ENCODE peak calls at places on chromosome 20, in nine cellular contexts. One of them, this sample, is unnamed.

GRCh38 chr20:37902504-37903313 is at the start of gene VSTM2L:
- DNase-seq in HEK293T: peak
- DNase-seq in caudate nucleus: peak
- DNase-seq in GM12878: no peak
- DNase-seq in HS-5: no peak
- DNase-seq in left colon: peak
- DNase-seq in bronchial epithelial cell: peak
- DNase-seq in heart left ventricle: no peak
- DNase-seq in GM06990: peak
- DNase-seq in this sample: no peak

GRCh38 chr20:64160536-64161495 is 3.4 kb upstream of the MYT1 start:
- DNase-seq in HEK293T: no peak
- DNase-seq in caudate nucleus: no peak
- DNase-seq in GM12878: no peak
- DNase-seq in HS-5: no peak
- DNase-seq in left colon: no peak
- DNase-seq in bronchial epithelial cell: no peak
- DNase-seq in heart left ventricle: no peak
- DNase-seq in GM06990: no peak
- DNase-seq in this sample: no peak

GRCh38 chr20:37903317-37904007 is 535 bp downstream of the VSTM2L start:
- DNase-seq in HEK293T: peak
- DNase-seq in caudate nucleus: no peak
- DNase-seq in GM12878: no peak
- DNase-seq in HS-5: no peak
- DNase-seq in left colon: no peak
- DNase-seq in bronchial epithelial cell: no peak
- DNase-seq in heart left ventricle: no peak
- DNase-seq in GM06990: no peak
- DNase-seq in this sample: no peak

GRCh38 chr20:59006167-59006863 is 739 bp downstream of the CTSZ start:
- DNase-seq in HEK293T: no peak
- DNase-seq in caudate nucleus: no peak
- DNase-seq in GM12878: no peak
- DNase-seq in HS-5: no peak
- DNase-seq in left colon: peak
- DNase-seq in bronchial epithelial cell: no peak
- DNase-seq in heart left ventricle: no peak
- DNase-seq in GM06990: peak
- DNase-seq in this sample: no peak

GRCh38 chr20:10647471-10647870 is 26.3 kb downstream of the JAG1 start:
- DNase-seq in HEK293T: peak
- DNase-seq in caudate nucleus: no peak
- DNase-seq in GM12878: no peak
- DNase-seq in HS-5: no peak
- DNase-seq in left colon: no peak
- DNase-seq in bronchial epithelial cell: no peak
- DNase-seq in heart left ventricle: no peak
- DNase-seq in GM06990: no peak
- DNase-seq in this sample: peak

GRCh38 chr20:48807586-48808381 is 20.0 kb downstream of the PREX1 start:
- DNase-seq in HEK293T: no peak
- DNase-seq in caudate nucleus: peak
- DNase-seq in GM12878: no peak
- DNase-seq in HS-5: no peak
- DNase-seq in left colon: no peak
- DNase-seq in bronchial epithelial cell: no peak
- DNase-seq in heart left ventricle: peak
- DNase-seq in GM06990: no peak
- DNase-seq in this sample: no peak

GRCh38 chr20:58790440-58790839 is 60.3 kb downstream of the GNAS-AS1 start:
- DNase-seq in HEK293T: no peak
- DNase-seq in caudate nucleus: no peak
- DNase-seq in GM12878: no peak
- DNase-seq in HS-5: no peak
- DNase-seq in left colon: no peak
- DNase-seq in bronchial epithelial cell: no peak
- DNase-seq in heart left ventricle: no peak
- DNase-seq in GM06990: no peak
- DNase-seq in this sample: no peak

GRCh38 chr20:45934046-45934586 is 367 bp upstream of the PCIF1 start:
- DNase-seq in HEK293T: peak
- DNase-seq in caudate nucleus: peak
- DNase-seq in GM12878: no peak
- DNase-seq in HS-5: no peak
- DNase-seq in left colon: peak
- DNase-seq in bronchial epithelial cell: no peak
- DNase-seq in heart left ventricle: peak
- DNase-seq in GM06990: peak
- DNase-seq in this sample: no peak

GRCh38 chr20:18254615-18255014 is 33.7 kb upstream of the ZNF133 start:
- DNase-seq in HEK293T: no peak
- DNase-seq in caudate nucleus: no peak
- DNase-seq in GM12878: no peak
- DNase-seq in HS-5: no peak
- DNase-seq in left colon: no peak
- DNase-seq in bronchial epithelial cell: no peak
- DNase-seq in heart left ventricle: no peak
- DNase-seq in GM06990: no peak
- DNase-seq in this sample: no peak

GRCh38 chr20:62910777-62911497 is 15.4 kb downstream of the DIDO1 start:
- DNase-seq in HEK293T: no peak
- DNase-seq in caudate nucleus: no peak
- DNase-seq in GM12878: no peak
- DNase-seq in HS-5: no peak
- DNase-seq in left colon: no peak
- DNase-seq in bronchial epithelial cell: no peak
- DNase-seq in heart left ventricle: no peak
- DNase-seq in GM06990: no peak
- DNase-seq in this sample: no peak

GRCh38 chr20:57251344-57251743 is 15.1 kb downstream of the BMP7 start:
- DNase-seq in HEK293T: no peak
- DNase-seq in caudate nucleus: no peak
- DNase-seq in GM12878: no peak
- DNase-seq in HS-5: no peak
- DNase-seq in left colon: no peak
- DNase-seq in bronchial epithelial cell: no peak
- DNase-seq in heart left ventricle: no peak
- DNase-seq in GM06990: no peak
- DNase-seq in this sample: peak

GRCh38 chr20:53847118-53847842 is 223.1 kb downstream of the BCAS1 start:
- DNase-seq in HEK293T: no peak
- DNase-seq in caudate nucleus: no peak
- DNase-seq in GM12878: no peak
- DNase-seq in HS-5: no peak
- DNase-seq in left colon: no peak
- DNase-seq in bronchial epithelial cell: no peak
- DNase-seq in heart left ventricle: no peak
- DNase-seq in GM06990: no peak
- DNase-seq in this sample: no peak

GRCh38 chr20:44477151-44477550 is 1.5 kb downstream of the TTPAL start:
- DNase-seq in HEK293T: no peak
- DNase-seq in caudate nucleus: no peak
- DNase-seq in GM12878: no peak
- DNase-seq in HS-5: no peak
- DNase-seq in left colon: no peak
- DNase-seq in bronchial epithelial cell: peak
- DNase-seq in heart left ventricle: no peak
- DNase-seq in GM06990: no peak
- DNase-seq in this sample: no peak

GRCh38 chr20:34215711-34216381 is 25.4 kb upstream of the ASIP start:
- DNase-seq in HEK293T: peak
- DNase-seq in caudate nucleus: peak
- DNase-seq in GM12878: no peak
- DNase-seq in HS-5: no peak
- DNase-seq in left colon: peak
- DNase-seq in bronchial epithelial cell: peak
- DNase-seq in heart left ventricle: peak
- DNase-seq in GM06990: peak
- DNase-seq in this sample: peak

GRCh38 chr20:62342910-62343309 is 24.2 kb downstream of the LAMA5 start:
- DNase-seq in HEK293T: no peak
- DNase-seq in caudate nucleus: no peak
- DNase-seq in GM12878: no peak
- DNase-seq in HS-5: no peak
- DNase-seq in left colon: no peak
- DNase-seq in bronchial epithelial cell: no peak
- DNase-seq in heart left ventricle: peak
- DNase-seq in GM06990: no peak
- DNase-seq in this sample: no peak

GRCh38 chr20:63521602-63522001 is 1.0 kb downstream of the PPDPF start:
- DNase-seq in HEK293T: no peak
- DNase-seq in caudate nucleus: no peak
- DNase-seq in GM12878: no peak
- DNase-seq in HS-5: no peak
- DNase-seq in left colon: no peak
- DNase-seq in bronchial epithelial cell: no peak
- DNase-seq in heart left ventricle: peak
- DNase-seq in GM06990: no peak
- DNase-seq in this sample: peak

GRCh38 chr20:56995635-56996075 is 270.8 kb downstream of the BMP7 start:
- DNase-seq in HEK293T: peak
- DNase-seq in caudate nucleus: no peak
- DNase-seq in GM12878: no peak
- DNase-seq in HS-5: no peak
- DNase-seq in left colon: no peak
- DNase-seq in bronchial epithelial cell: no peak
- DNase-seq in heart left ventricle: no peak
- DNase-seq in GM06990: no peak
- DNase-seq in this sample: peak

GRCh38 chr20:60642048-60642447 is 610.0 kb upstream of the CDH4 start:
- DNase-seq in HEK293T: no peak
- DNase-seq in caudate nucleus: no peak
- DNase-seq in GM12878: no peak
- DNase-seq in HS-5: no peak
- DNase-seq in left colon: no peak
- DNase-seq in bronchial epithelial cell: no peak
- DNase-seq in heart left ventricle: no peak
- DNase-seq in GM06990: no peak
- DNase-seq in this sample: no peak

GRCh38 chr20:20092852-20093251 is 40.5 kb downstream of the CFAP61 start:
- DNase-seq in HEK293T: no peak
- DNase-seq in caudate nucleus: no peak
- DNase-seq in GM12878: no peak
- DNase-seq in HS-5: no peak
- DNase-seq in left colon: no peak
- DNase-seq in bronchial epithelial cell: no peak
- DNase-seq in heart left ventricle: no peak
- DNase-seq in GM06990: no peak
- DNase-seq in this sample: no peak

GRCh38 chr20:55174635-55175034 is 699.2 kb downstream of the DOK5 start:
- DNase-seq in HEK293T: no peak
- DNase-seq in caudate nucleus: no peak
- DNase-seq in GM12878: no peak
- DNase-seq in HS-5: no peak
- DNase-seq in left colon: no peak
- DNase-seq in bronchial epithelial cell: peak
- DNase-seq in heart left ventricle: no peak
- DNase-seq in GM06990: no peak
- DNase-seq in this sample: no peak

GRCh38 chr20:18506744-18507143 is 996 bp upstream of the SEC23B start:
- DNase-seq in HEK293T: no peak
- DNase-seq in caudate nucleus: no peak
- DNase-seq in GM12878: no peak
- DNase-seq in HS-5: no peak
- DNase-seq in left colon: no peak
- DNase-seq in bronchial epithelial cell: peak
- DNase-seq in heart left ventricle: no peak
- DNase-seq in GM06990: no peak
- DNase-seq in this sample: no peak

GRCh38 chr20:21609981-21610380 is 95.5 kb upstream of the PAX1 start:
- DNase-seq in HEK293T: no peak
- DNase-seq in caudate nucleus: no peak
- DNase-seq in GM12878: no peak
- DNase-seq in HS-5: no peak
- DNase-seq in left colon: no peak
- DNase-seq in bronchial epithelial cell: no peak
- DNase-seq in heart left ventricle: no peak
- DNase-seq in GM06990: no peak
- DNase-seq in this sample: no peak

GRCh38 chr20:20367681-20368413 is at the start of gene INSM1:
- DNase-seq in HEK293T: peak
- DNase-seq in caudate nucleus: peak
- DNase-seq in GM12878: no peak
- DNase-seq in HS-5: no peak
- DNase-seq in left colon: no peak
- DNase-seq in bronchial epithelial cell: no peak
- DNase-seq in heart left ventricle: no peak
- DNase-seq in GM06990: peak
- DNase-seq in this sample: no peak

GRCh38 chr20:23061713-23062561 is 12.5 kb upstream of the THBD start:
- DNase-seq in HEK293T: peak
- DNase-seq in caudate nucleus: no peak
- DNase-seq in GM12878: no peak
- DNase-seq in HS-5: peak
- DNase-seq in left colon: no peak
- DNase-seq in bronchial epithelial cell: peak
- DNase-seq in heart left ventricle: peak
- DNase-seq in GM06990: no peak
- DNase-seq in this sample: peak

GRCh38 chr20:38246357-38247165 is 14.0 kb downstream of the KIAA1755 start:
- DNase-seq in HEK293T: no peak
- DNase-seq in caudate nucleus: no peak
- DNase-seq in GM12878: no peak
- DNase-seq in HS-5: no peak
- DNase-seq in left colon: no peak
- DNase-seq in bronchial epithelial cell: no peak
- DNase-seq in heart left ventricle: no peak
- DNase-seq in GM06990: no peak
- DNase-seq in this sample: no peak

GRCh38 chr20:59010995-59011873 is 4.2 kb upstream of the CTSZ start:
- DNase-seq in HEK293T: no peak
- DNase-seq in caudate nucleus: no peak
- DNase-seq in GM12878: no peak
- DNase-seq in HS-5: peak
- DNase-seq in left colon: no peak
- DNase-seq in bronchial epithelial cell: peak
- DNase-seq in heart left ventricle: peak
- DNase-seq in GM06990: no peak
- DNase-seq in this sample: peak

GRCh38 chr20:17936791-17937687 is 31.6 kb downstream of the SNX5 start:
- DNase-seq in HEK293T: no peak
- DNase-seq in caudate nucleus: no peak
- DNase-seq in GM12878: no peak
- DNase-seq in HS-5: no peak
- DNase-seq in left colon: no peak
- DNase-seq in bronchial epithelial cell: no peak
- DNase-seq in heart left ventricle: peak
- DNase-seq in GM06990: no peak
- DNase-seq in this sample: no peak

GRCh38 chr20:37651932-37652331 is 41.9 kb upstream of the CTNNBL1 start:
- DNase-seq in HEK293T: peak
- DNase-seq in caudate nucleus: no peak
- DNase-seq in GM12878: no peak
- DNase-seq in HS-5: no peak
- DNase-seq in left colon: peak
- DNase-seq in bronchial epithelial cell: peak
- DNase-seq in heart left ventricle: peak
- DNase-seq in GM06990: peak
- DNase-seq in this sample: peak

GRCh38 chr20:5714261-5715041 is 35.8 kb upstream of the SHLD1 start:
- DNase-seq in HEK293T: no peak
- DNase-seq in caudate nucleus: no peak
- DNase-seq in GM12878: no peak
- DNase-seq in HS-5: no peak
- DNase-seq in left colon: no peak
- DNase-seq in bronchial epithelial cell: peak
- DNase-seq in heart left ventricle: no peak
- DNase-seq in GM06990: peak
- DNase-seq in this sample: no peak